ENCODE peak calls at places on chromosome 17, in nine cellular contexts. R is activated T-cell treated with anti-CD3 and anti-CD28 coated beads, Interleukin-2, amount 50 U/mL, for 4 hours; O is foreskin fibroblast; E is testis; Y is mucosa of descending colon; V is T-helper 1 cell; C is NCI-H1105; J is iPS-NIHi11; B is adipocyte. K is an unnamed sample.

GRCh38 chr17:37089998-37090397 is 141.2 kb downstream of the AATF start:
- DNase-seq in R (peak; percentile 24), E (no peak), B (no peak), J (no peak), V (peak; percentile 6), O (no peak), Y (no peak), C (no peak), K (no peak)

GRCh38 chr17:75244133-75244866 is 17.1 kb downstream of the GGA3 start:
- DNase-seq in E (no peak), V (no peak), O (no peak), J (no peak), R (no peak), Y (no peak), C (no peak), B (no peak), K (no peak)

GRCh38 chr17:82798752-82799151 is 41.1 kb downstream of the ZNF750 start:
- DNase-seq in R (no peak), J (no peak), Y (peak; percentile 10), O (no peak), B (no peak), E (no peak), V (no peak), C (no peak), K (no peak)

GRCh38 chr17:1011138-1011537 is 14.2 kb downstream of the TIMM22 start:
- DNase-seq in R (no peak), J (no peak), E (no peak), V (no peak), Y (no peak), B (no peak), O (no peak), C (no peak), K (no peak)

GRCh38 chr17:77801545-77802332 is 156.8 kb upstream of the TNRC6C start:
- DNase-seq in V (no peak), C (no peak), B (no peak), E (no peak), R (no peak), J (no peak), Y (no peak), O (no peak), K (no peak)

GRCh38 chr17:80253631-80254395 is 6.8 kb upstream of the RNF213 start:
- DNase-seq in C (no peak), O (no peak), E (no peak), R (no peak), J (no peak), Y (peak; percentile 23), V (no peak), B (no peak), K (peak; percentile 65)

GRCh38 chr17:57097832-57098421 is 12.9 kb downstream of the AKAP1 start:
- DNase-seq in J (no peak), O (peak; percentile 66), Y (no peak), B (peak; percentile 53), E (no peak), R (no peak), C (no peak), V (no peak), K (no peak)

GRCh38 chr17:1989135-1989534 is 36.0 kb downstream of the RTN4RL1 start:
- DNase-seq in Y (no peak), C (no peak), O (peak; percentile 89), R (no peak), B (peak; percentile 77), V (no peak), E (no peak), J (no peak), K (no peak)

GRCh38 chr17:40422990-40423611 is 5.4 kb upstream of the TOP2A start:
- DNase-seq in V (no peak), C (no peak), E (no peak), Y (no peak), B (no peak), R (no peak), O (no peak), J (peak; percentile 61), K (no peak)

GRCh38 chr17:77734371-77735050 is 224.0 kb upstream of the TNRC6C start:
- DNase-seq in E (peak; percentile 81), B (peak; percentile 87), R (no peak), V (no peak), Y (peak; percentile 77), O (peak; percentile 32), J (peak; percentile 70), C (peak; percentile 86), K (peak; percentile 93)

GRCh38 chr17:73325527-73325842 is 13.7 kb upstream of the CDC42EP4 start:
- DNase-seq in E (no peak), B (peak; percentile 94), V (no peak), R (no peak), O (peak; percentile 82), J (no peak), C (no peak), Y (no peak), K (no peak)

GRCh38 chr17:82795615-82796014 is 43.8 kb downstream of the TBCD start:
- DNase-seq in E (no peak), C (no peak), O (no peak), B (no peak), R (no peak), Y (peak; percentile 73), V (no peak), J (no peak), K (no peak)

GRCh38 chr17:9666461-9667050 is 21.2 kb downstream of the USP43 start:
- DNase-seq in J (no peak), C (no peak), R (no peak), V (no peak), E (no peak), B (no peak), O (no peak), Y (no peak), K (no peak)

GRCh38 chr17:691423-691822 is 23.2 kb downstream of the VPS53 start:
- DNase-seq in Y (no peak), R (no peak), B (peak; percentile 59), O (peak; percentile 58), C (no peak), J (no peak), V (no peak), E (no peak), K (no peak)

GRCh38 chr17:58648236-58648635 is 43.6 kb downstream of the TEX14 start:
- DNase-seq in V (no peak), Y (no peak), R (no peak), J (no peak), C (no peak), B (no peak), O (no peak), E (no peak), K (no peak)

K was measured in SHP77.